ENCODE peak calls at places on chromosomes 5 and 9, in ten cellular contexts. J is GM20000, L is PC-3, K is WTC11, H is AG04450, X is neural progenitor cell, O is mesothelial cell of epicardium, Z is mucosa of descending colon, N is lower leg skin, T is vagina. V is an unnamed sample.

GRCh38 chr9:124348831-124349230 is 66.4 kb downstream of the PSMB7 start:
- DNase-seq in H (no peak), Z (no peak), K (peak), X (no peak), T (no peak), N (no peak), O (no peak), L (no peak), J (no peak), V (no peak)

GRCh38 chr9:92463989-92464388 is 18.3 kb downstream of the ASPN start:
- DNase-seq in H (peak), Z (no peak), O (no peak), L (peak), X (no peak), K (no peak), J (no peak), N (no peak), T (no peak), V (no peak)

GRCh38 chr5:6545036-6545693 is 87.7 kb downstream of the NSUN2 start:
- DNase-seq in X (no peak), K (no peak), T (peak), Z (no peak), H (no peak), J (no peak), O (no peak), L (no peak), N (peak), V (no peak)

GRCh38 chr5:116651653-116652052 is 77.0 kb upstream of the SEMA6A start:
- DNase-seq in H (no peak), L (no peak), N (no peak), Z (no peak), T (no peak), X (no peak), O (no peak), K (no peak), J (no peak), V (no peak)

GRCh38 chr9:80294955-80295354 is 723.2 kb downstream of the TLE4 start:
- DNase-seq in L (no peak), N (no peak), Z (no peak), X (no peak), O (no peak), H (no peak), J (no peak), K (no peak), T (no peak), V (no peak)

GRCh38 chr5:76896196-76896595 is 46.4 kb downstream of the S100Z start:
- DNase-seq in K (no peak), J (no peak), O (no peak), Z (no peak), H (no peak), X (no peak), L (no peak), T (no peak), N (no peak), V (no peak)

GRCh38 chr9:81546498-81546897 is 142.8 kb downstream of the TLE1 start:
- DNase-seq in X (no peak), K (no peak), T (no peak), J (no peak), L (no peak), N (no peak), Z (no peak), H (no peak), O (no peak), V (no peak)

GRCh38 chr9:5688109-5688508 is 59.2 kb downstream of the RIC1 start:
- DNase-seq in N (no peak), K (no peak), X (no peak), J (no peak), Z (no peak), L (peak), O (no peak), H (no peak), T (no peak), V (no peak)

GRCh38 chr9:108673386-108673785 is 182.4 kb downstream of the ACTL7B start:
- DNase-seq in H (no peak), Z (no peak), K (no peak), O (no peak), T (peak), J (no peak), N (peak), X (no peak), L (no peak), V (no peak)

GRCh38 chr5:111394580-111394979 is 117.8 kb downstream of the STARD4 start:
- DNase-seq in Z (no peak), X (no peak), J (no peak), K (no peak), H (peak), L (peak), O (no peak), T (no peak), N (no peak), V (no peak)

GRCh38 chr9:16029056-16029615 is 476.3 kb downstream of the CCDC171 start:
- DNase-seq in L (peak), K (no peak), Z (no peak), T (no peak), N (no peak), O (no peak), J (no peak), H (no peak), X (no peak), V (no peak)

GRCh38 chr5:62340392-62340791 is 34.4 kb downstream of the KIF2A start:
- DNase-seq in T (no peak), N (no peak), H (no peak), K (no peak), X (peak), O (no peak), Z (no peak), L (peak), J (no peak), V (no peak)

GRCh38 chr5:945691-946541 is 53.2 kb downstream of the TRIP13 start:
- DNase-seq in N (peak), L (no peak), T (no peak), O (no peak), X (peak), K (no peak), H (no peak), J (no peak), Z (no peak), V (no peak)

GRCh38 chr5:178564386-178564785 is 25.8 kb downstream of the COL23A1 start:
- DNase-seq in N (no peak), O (no peak), T (no peak), J (no peak), H (no peak), K (no peak), L (no peak), X (no peak), Z (no peak), V (no peak)

GRCh38 chr5:39266442-39266841 is 47.1 kb upstream of the FYB1 start:
- DNase-seq in Z (no peak), X (no peak), H (no peak), T (no peak), N (no peak), L (peak), J (no peak), K (no peak), O (no peak), V (no peak)

GRCh38 chr5:77957-78804 is 13.8 kb upstream of the PLEKHG4B start:
- DNase-seq in Z (no peak), H (no peak), J (no peak), K (no peak), N (peak), T (peak), O (no peak), X (peak), L (peak), V (no peak)

GRCh38 chr5:39775058-39775457 is 350.3 kb upstream of the DAB2 start:
- DNase-seq in N (no peak), H (no peak), T (no peak), J (no peak), Z (no peak), L (peak), K (no peak), X (no peak), O (no peak), V (no peak)

GRCh38 chr9:2722715-2723114 is 5.4 kb downstream of the KCNV2 start:
- DNase-seq in K (no peak), J (no peak), T (no peak), O (no peak), X (no peak), L (no peak), H (no peak), Z (no peak), N (no peak), V (no peak)

DNA sequence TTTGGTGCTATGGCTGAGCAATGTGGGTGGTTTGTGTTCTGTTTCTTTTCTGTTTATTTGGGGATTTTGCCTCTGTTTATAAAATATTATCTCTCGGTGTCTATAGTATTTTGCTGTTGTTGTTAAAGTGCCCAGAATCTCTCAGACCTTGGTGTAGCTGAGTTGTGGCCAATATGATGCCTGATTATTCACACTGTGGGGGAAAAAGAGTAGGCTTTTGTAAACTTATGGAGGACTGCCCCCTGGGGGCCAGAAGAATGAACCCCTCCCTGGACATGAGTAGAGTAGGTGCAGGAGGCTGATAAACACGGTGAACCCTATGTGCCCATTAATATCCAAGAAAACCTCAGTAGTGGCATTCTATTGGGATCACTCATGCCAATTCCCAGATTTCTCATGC is 49.0 kb upstream of the DPYSL3 start:
- DNase-seq in J (peak), O (no peak), L (peak), N (no peak), K (peak), X (peak), H (peak), Z (no peak), T (no peak), V (no peak)
- TF ChIP-seq CTCF in J (no peak), O (peak), L (peak), N (no peak), K (peak), X (peak), H (peak), Z (no peak), T (peak), V (no peak)

GRCh38 chr9:95742821-95743220 is 132.7 kb upstream of the ERCC6L2 start:
- DNase-seq in H (no peak), L (no peak), N (peak), T (no peak), O (no peak), J (no peak), K (no peak), X (no peak), Z (no peak), V (no peak)

GRCh38 chr9:95738438-95738837 is 137.1 kb upstream of the ERCC6L2 start:
- DNase-seq in X (no peak), O (no peak), N (peak), L (no peak), H (no peak), J (no peak), K (no peak), Z (no peak), T (no peak), V (no peak)

GRCh38 chr9:95741631-95742030 is 133.9 kb upstream of the ERCC6L2 start:
- DNase-seq in L (no peak), Z (no peak), H (no peak), K (no peak), T (no peak), J (no peak), O (no peak), X (no peak), N (peak), V (no peak)

GRCh38 chr9:95736891-95737522 is 138.5 kb upstream of the ERCC6L2 start:
- DNase-seq in J (no peak), N (peak), L (no peak), O (no peak), T (no peak), K (no peak), X (no peak), H (no peak), Z (no peak), V (no peak)

DNA sequence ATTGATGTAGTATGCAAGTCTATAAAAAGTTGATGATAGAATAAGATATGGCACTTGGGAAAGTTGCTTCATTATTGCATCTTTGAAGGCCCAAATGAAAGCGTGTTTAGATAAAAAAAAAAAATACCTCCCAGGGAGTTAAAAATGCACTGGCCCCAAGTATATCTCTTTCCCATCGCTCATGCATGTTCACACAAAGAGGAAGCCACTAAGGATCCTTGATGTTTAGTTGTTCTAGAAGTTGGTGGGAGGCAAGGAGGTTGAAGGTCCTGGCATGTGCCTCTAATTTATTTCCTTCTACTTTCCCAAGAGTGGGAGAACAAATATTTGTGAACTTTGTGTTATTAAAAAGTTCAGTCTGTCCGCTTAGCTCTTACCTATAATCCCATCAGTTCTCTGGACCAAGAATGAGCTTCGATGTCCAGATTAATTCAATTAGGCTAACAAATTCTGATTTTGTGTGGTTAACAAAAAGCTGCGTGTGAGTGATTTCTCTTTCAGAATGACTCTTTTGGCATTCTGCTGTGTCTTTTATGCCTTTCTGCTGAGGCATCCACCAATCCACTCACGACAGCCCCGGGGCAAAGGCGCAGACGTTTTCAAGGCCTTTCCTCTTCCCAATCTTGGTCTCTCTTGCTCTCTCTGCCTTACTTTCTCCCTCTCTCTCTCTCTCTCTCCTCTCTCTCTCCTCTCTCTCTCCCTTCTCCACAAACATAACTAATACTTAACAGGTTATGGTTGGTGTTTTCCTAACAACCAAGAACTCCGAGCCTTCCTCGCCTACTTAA is 135.1 kb upstream of the ERCC6L2 start:
- DNase-seq in Z (no peak), N (no peak), O (no peak), L (no peak), H (no peak), J (no peak), X (no peak), T (no peak), K (no peak), V (no peak)
- TF ChIP-seq CTCF in Z (no peak), N (no peak), O (no peak), L (no peak), H (no peak), J (no peak), X (no peak), T (no peak), K (no peak), V (no peak)

GRCh38 chr5:142167458-142167857 is 58.9 kb downstream of the NDFIP1 start:
- DNase-seq in H (no peak), T (no peak), N (no peak), J (no peak), L (no peak), Z (no peak), X (no peak), O (no peak), K (no peak), V (no peak)
- TF ChIP-seq CTCF in H (peak), T (no peak), N (no peak), J (no peak), L (peak), Z (no peak), X (no peak), O (no peak), K (no peak), V (no peak)

GRCh38 chr9:7180247-7180646 is 422.5 kb downstream of the KDM4C start:
- DNase-seq in T (no peak), O (no peak), K (no peak), N (no peak), L (no peak), J (no peak), Z (no peak), X (peak), H (no peak), V (no peak)
- TF ChIP-seq CTCF in T (no peak), O (no peak), K (no peak), N (no peak), L (no peak), J (no peak), Z (no peak), X (no peak), H (no peak), V (no peak)

DNA sequence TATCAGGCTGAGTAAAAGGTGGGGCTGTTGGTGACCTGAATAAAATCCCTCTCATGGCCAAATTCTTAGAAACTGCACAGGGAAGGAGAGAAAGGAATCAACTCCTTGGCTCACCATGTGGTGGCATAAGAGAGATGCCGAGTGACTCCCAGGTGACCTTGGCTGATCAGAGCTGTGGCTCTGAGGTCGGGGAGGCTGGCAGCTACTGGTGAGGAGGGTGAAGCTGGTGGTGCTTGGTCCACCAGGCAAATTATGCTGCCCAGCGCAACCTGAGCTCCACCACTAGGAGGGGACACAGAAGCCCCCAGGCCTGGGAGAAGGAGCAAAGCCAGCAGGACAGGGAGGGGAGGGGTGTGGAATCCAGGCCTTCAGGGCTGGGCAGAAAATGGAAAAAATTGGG is 111.2 kb upstream of the IL12B start:
- DNase-seq in X (peak), O (no peak), J (no peak), K (peak), Z (no peak), H (no peak), T (no peak), N (no peak), L (peak), V (no peak)
- TF ChIP-seq CTCF in X (peak), O (peak), J (no peak), K (peak), Z (no peak), H (peak), T (no peak), N (no peak), L (peak), V (no peak)

GRCh38 chr9:90097237-90097636 is 492.4 kb downstream of the GADD45G start:
- DNase-seq in X (no peak), T (no peak), K (no peak), H (no peak), O (no peak), Z (no peak), J (no peak), N (no peak), L (no peak), V (no peak)

GRCh38 chr9:90100014-90100413 is 495.2 kb downstream of the GADD45G start:
- DNase-seq in N (no peak), K (no peak), O (no peak), X (no peak), Z (no peak), T (no peak), L (no peak), J (no peak), H (no peak), V (no peak)

GRCh38 chr9:90098456-90098855 is 493.6 kb downstream of the GADD45G start:
- DNase-seq in X (no peak), N (no peak), O (no peak), Z (no peak), T (no peak), K (no peak), J (no peak), L (no peak), H (no peak), V (no peak)

GRCh38 chr9:90102292-90102901 is 497.6 kb downstream of the GADD45G start:
- DNase-seq in N (peak), T (no peak), Z (peak), K (peak), O (peak), H (peak), L (peak), X (peak), J (peak), V (peak)

DNA sequence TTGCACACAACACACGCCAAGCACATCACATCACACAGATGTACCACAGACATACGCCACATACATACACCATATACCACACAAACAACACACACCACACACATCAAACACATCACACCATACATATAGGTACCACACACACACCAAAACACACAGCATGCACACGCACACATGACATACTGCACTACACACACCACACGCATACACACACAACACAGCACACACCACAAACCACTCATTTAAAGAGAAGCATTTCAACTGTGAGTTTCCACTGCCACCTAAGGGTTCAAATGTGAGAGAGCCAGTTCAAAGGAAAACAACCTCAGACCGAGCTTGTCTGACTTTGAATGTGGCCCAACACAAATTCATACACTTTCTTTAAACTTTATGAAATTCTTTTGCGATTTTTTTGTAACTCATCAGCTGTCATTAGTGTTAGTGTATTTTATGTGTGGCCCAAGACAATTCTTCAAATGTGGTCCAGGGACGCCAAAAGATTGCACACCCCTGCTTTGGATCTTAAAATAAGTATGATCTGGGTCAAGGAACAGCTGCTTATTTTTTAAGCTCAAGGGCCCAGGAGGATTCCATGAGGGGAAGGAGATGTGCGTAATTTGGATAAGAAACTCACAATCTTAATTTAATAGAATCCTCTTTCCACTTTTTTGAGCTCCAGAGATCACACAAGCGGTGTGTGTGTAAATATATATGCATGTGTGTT is 494.6 kb downstream of the GADD45G start:
- DNase-seq in Z (no peak), O (no peak), X (peak), N (no peak), L (peak), T (no peak), J (no peak), H (no peak), K (no peak), V (no peak)
- TF ChIP-seq CTCF in Z (no peak), O (no peak), X (peak), N (no peak), L (peak), T (peak), J (no peak), H (peak), K (no peak), V (no peak)

DNA sequence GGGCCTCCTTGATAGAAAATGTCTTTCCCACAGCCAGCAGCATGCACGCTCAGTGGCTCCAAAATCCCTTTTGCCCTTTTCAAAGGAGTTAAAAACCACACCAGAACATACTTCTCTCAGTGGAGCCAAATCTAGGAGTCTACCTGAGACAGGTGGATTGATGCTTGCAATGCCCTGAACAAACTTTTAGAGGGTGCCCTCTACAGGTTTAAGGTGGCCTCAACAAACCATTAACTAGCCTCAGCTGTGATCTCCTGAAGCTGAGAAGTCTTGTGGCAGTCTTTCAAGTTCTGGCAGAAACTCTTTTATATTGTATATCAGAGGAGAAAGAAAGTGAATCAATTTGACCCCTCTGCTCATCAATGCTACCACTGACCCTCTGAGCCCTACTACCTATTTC is 125.4 kb downstream of the MED27 start:
- DNase-seq in J (no peak), N (no peak), K (no peak), Z (no peak), L (peak), H (no peak), O (no peak), X (peak), T (no peak), V (no peak)
- TF ChIP-seq CTCF in J (peak), N (no peak), K (no peak), Z (no peak), L (peak), H (peak), O (no peak), X (peak), T (no peak), V (no peak)

GRCh38 chr5:32709789-32710334 is 1.3 kb upstream of the NPR3 start:
- DNase-seq in J (peak), T (no peak), Z (peak), X (peak), L (peak), H (no peak), K (peak), N (no peak), O (no peak), V (no peak)
- TF ChIP-seq CTCF in J (peak), T (peak), Z (peak), X (peak), L (peak), H (peak), K (peak), N (no peak), O (peak), V (no peak)

GRCh38 chr5:175079707-175080106 is 355.3 kb downstream of the MSX2 start:
- DNase-seq in X (no peak), L (no peak), J (no peak), H (no peak), T (no peak), Z (no peak), N (no peak), O (no peak), K (no peak), V (no peak)
- TF ChIP-seq CTCF in X (no peak), L (no peak), J (no peak), H (no peak), T (no peak), Z (no peak), N (no peak), O (no peak), K (no peak), V (no peak)